ENCODE peak calls at places on chromosomes 1 and 21, in seven cellular contexts. L is neural crest cell, M is PC-3, Z is AG04450, K is H9, F is progenitor cell of endocrine pancreas, G is cardiac muscle cell. T is an unnamed sample.

GRCh38 chr1:58864654-58865053 is 80.8 kb upstream of the JUN start:
- DNase-seq in M (no peak), G (no peak), Z (no peak), L (no peak), K (no peak), F (no peak), T (no peak)

GRCh38 chr1:3584915-3585314 is 26.4 kb downstream of the MEGF6 start:
- DNase-seq in F (no peak), K (no peak), G (no peak), M (no peak), Z (no peak), L (no peak), T (no peak)

GRCh38 chr1:6951536-6951935 is 166.3 kb downstream of the CAMTA1 start:
- DNase-seq in L (no peak), M (no peak), G (no peak), K (no peak), F (no peak), Z (no peak), T (no peak)

GRCh38 chr1:20411196-20411980 is 74.6 kb downstream of the CAMK2N1 start:
- DNase-seq in K (peak), G (peak), Z (peak), F (no peak), L (no peak), M (peak), T (no peak)

GRCh38 chr1:197320991-197321531 is 53.0 kb downstream of the CRB1 start:
- DNase-seq in F (no peak), L (no peak), Z (no peak), K (no peak), G (peak), M (peak), T (no peak)

GRCh38 chr1:186680031-186681012 is at the start of gene PTGS2:
- DNase-seq in G (peak), M (peak), K (peak), F (peak), Z (peak), L (peak), T (peak)

GRCh38 chr1:210730023-210730422 is 401.3 kb downstream of the HHAT start:
- DNase-seq in G (no peak), Z (no peak), M (no peak), L (no peak), K (no peak), F (no peak), T (no peak)

GRCh38 chr1:213858581-213858980 is 129.2 kb upstream of the PROX1 start:
- DNase-seq in Z (no peak), F (no peak), K (no peak), G (no peak), M (no peak), L (no peak), T (no peak)

GRCh38 chr1:164702216-164702615 is 143.2 kb downstream of the PBX1 start:
- DNase-seq in L (no peak), G (no peak), K (no peak), Z (no peak), F (no peak), M (peak), T (no peak)

GRCh38 chr1:36092166-36092797 is 3.6 kb downstream of the ADPRS start:
- DNase-seq in K (no peak), G (no peak), M (no peak), Z (no peak), L (no peak), F (no peak), T (no peak)

GRCh38 chr1:216721878-216722277 is 1.4 kb downstream of the ESRRG start:
- DNase-seq in K (no peak), L (no peak), F (no peak), G (no peak), Z (no peak), M (no peak), T (no peak)

GRCh38 chr21:33839167-33839716 is 76.4 kb downstream of the ATP5PO start:
- DNase-seq in L (no peak), M (no peak), F (no peak), K (peak), Z (no peak), G (no peak), T (no peak)

GRCh38 chr1:93670141-93670540 is 11.5 kb downstream of the BCAR3 start:
- DNase-seq in K (no peak), F (no peak), Z (no peak), L (no peak), G (peak), M (peak), T (no peak)

GRCh38 chr1:66207484-66207883 is 326.5 kb upstream of the SGIP1 start:
- DNase-seq in K (no peak), M (peak), G (peak), F (no peak), L (no peak), Z (no peak), T (no peak)

GRCh38 chr1:19975423-19976193 is 3.8 kb downstream of the PLA2G2A start:
- DNase-seq in L (no peak), Z (no peak), F (no peak), G (no peak), K (no peak), M (no peak), T (no peak)

GRCh38 chr1:153649867-153650235 is 8.7 kb upstream of the SNAPIN start:
- DNase-seq in M (peak), G (no peak), F (no peak), Z (no peak), K (no peak), L (no peak), T (no peak)

GRCh38 chr1:9871707-9872425 is 38.2 kb downstream of the CTNNBIP1 start:
- DNase-seq in M (no peak), F (no peak), Z (no peak), G (no peak), L (no peak), K (no peak), T (no peak)

GRCh38 chr1:212450331-212450881 is 17.7 kb downstream of the NENF start:
- DNase-seq in L (no peak), K (no peak), F (no peak), Z (no peak), M (no peak), G (no peak), T (no peak)

GRCh38 chr21:45471229-45472052 is 66.5 kb downstream of the COL18A1 start:
- DNase-seq in G (peak), F (no peak), L (no peak), K (no peak), M (peak), Z (peak), T (no peak)

GRCh38 chr1:112982853-112983539 is 27.0 kb upstream of the SLC16A1 start:
- DNase-seq in G (no peak), F (no peak), Z (no peak), L (no peak), M (no peak), K (no peak), T (no peak)

GRCh38 chr1:47590523-47591225 is 152.8 kb downstream of the FOXD2 start:
- DNase-seq in M (no peak), L (no peak), Z (no peak), G (no peak), K (peak), F (no peak), T (peak)

GRCh38 chr1:203176744-203177460 is 1.3 kb upstream of the MYBPH start:
- DNase-seq in F (no peak), M (no peak), K (no peak), G (no peak), L (no peak), Z (no peak), T (no peak)

GRCh38 chr1:26097696-26098095 is 13.9 kb upstream of the PDIK1L start:
- DNase-seq in Z (no peak), F (no peak), G (peak), M (peak), L (no peak), K (no peak), T (no peak)

GRCh38 chr1:223056802-223057201 is 86.2 kb downstream of the TLR5 start:
- DNase-seq in K (no peak), F (no peak), Z (no peak), L (no peak), G (no peak), M (no peak), T (no peak)

GRCh38 chr1:217896490-217896889 is 265.3 kb downstream of the SPATA17 start:
- DNase-seq in K (no peak), L (no peak), M (peak), Z (no peak), G (no peak), F (no peak), T (no peak)

GRCh38 chr1:37940299-37940947 is 6.4 kb downstream of the INPP5B start:
- DNase-seq in F (no peak), M (no peak), K (no peak), L (no peak), Z (no peak), G (no peak), T (no peak)

GRCh38 chr21:43712268-43712942 is 6.5 kb upstream of the PDXK start:
- DNase-seq in K (peak), M (peak), G (no peak), F (no peak), L (no peak), Z (no peak), T (no peak)

GRCh38 chr1:23627065-23627464 is 64.5 kb upstream of the RPL11 start:
- DNase-seq in Z (no peak), G (no peak), M (no peak), F (no peak), L (no peak), K (no peak), T (no peak)

GRCh38 chr21:41559658-41560599 is 52.0 kb upstream of the TMPRSS2 start:
- DNase-seq in K (no peak), F (no peak), G (peak), L (no peak), M (no peak), Z (no peak), T (no peak)

DNA sequence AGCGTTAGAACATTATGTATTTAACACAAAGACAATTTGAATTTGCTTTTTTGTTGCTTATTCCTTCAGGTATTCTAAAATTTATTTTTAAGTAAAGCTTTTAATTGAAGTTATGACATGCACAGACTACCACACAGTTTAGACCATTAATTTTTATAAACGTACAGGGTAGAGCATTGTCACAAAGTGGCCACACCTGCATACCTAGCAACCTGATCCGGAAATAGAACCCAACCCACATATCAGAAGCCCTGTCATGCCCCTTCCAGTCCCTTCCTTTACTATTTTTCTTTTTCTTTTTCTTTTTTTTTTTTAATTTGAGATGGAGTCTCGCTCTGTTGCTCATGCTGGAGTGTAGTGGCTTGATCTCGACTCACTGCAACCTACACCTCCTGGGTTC is 16.8 kb downstream of the CXADR start:
- DNase-seq in G (no peak), F (no peak), Z (no peak), L (no peak), M (no peak), K (no peak), T (no peak)
- TF ChIP-seq CTCF in G (no peak), F (no peak), Z (no peak), L (no peak), M (no peak), K (no peak), T (no peak)

DNA sequence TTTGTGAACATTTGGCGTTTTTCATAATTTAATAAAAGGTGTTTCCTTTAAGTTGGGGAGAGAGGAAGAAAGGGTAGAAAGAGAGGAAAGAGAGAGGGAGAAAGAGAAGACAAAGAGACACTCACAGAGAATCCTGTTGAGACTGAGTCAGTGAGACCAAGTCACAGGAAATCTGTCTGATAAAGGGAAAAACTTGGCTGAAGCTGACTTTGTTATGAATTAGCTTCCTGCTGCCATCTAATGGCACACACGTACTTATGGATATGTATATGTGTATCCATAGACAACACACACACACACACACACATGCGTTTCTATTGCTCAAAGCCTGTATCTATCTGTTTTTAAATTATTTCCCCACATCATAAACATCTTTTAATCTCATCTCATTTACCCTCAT is 42.5 kb upstream of the DISC1 start:
- DNase-seq in Z (no peak), K (no peak), G (peak), M (peak), F (no peak), L (no peak), T (no peak)
- TF ChIP-seq CTCF in Z (peak), K (no peak), G (peak), M (peak), F (no peak), L (no peak), T (no peak)

GRCh38 chr1:2322593-2323295 is 68.6 kb downstream of the MORN1 start:
- DNase-seq in Z (no peak), G (no peak), M (no peak), K (no peak), L (no peak), F (no peak), T (no peak)

GRCh38 chr1:2320760-2321159 is 70.6 kb downstream of the MORN1 start:
- DNase-seq in Z (no peak), F (no peak), L (no peak), K (no peak), M (no peak), G (no peak), T (no peak)

GRCh38 chr1:2323575-2323974 is 67.8 kb downstream of the MORN1 start:
- DNase-seq in K (no peak), F (no peak), M (no peak), Z (no peak), G (no peak), L (no peak), T (no peak)

GRCh38 chr1:2321258-2321657 is 70.1 kb downstream of the MORN1 start:
- DNase-seq in F (no peak), M (no peak), Z (no peak), L (no peak), K (no peak), G (no peak), T (no peak)

DNA sequence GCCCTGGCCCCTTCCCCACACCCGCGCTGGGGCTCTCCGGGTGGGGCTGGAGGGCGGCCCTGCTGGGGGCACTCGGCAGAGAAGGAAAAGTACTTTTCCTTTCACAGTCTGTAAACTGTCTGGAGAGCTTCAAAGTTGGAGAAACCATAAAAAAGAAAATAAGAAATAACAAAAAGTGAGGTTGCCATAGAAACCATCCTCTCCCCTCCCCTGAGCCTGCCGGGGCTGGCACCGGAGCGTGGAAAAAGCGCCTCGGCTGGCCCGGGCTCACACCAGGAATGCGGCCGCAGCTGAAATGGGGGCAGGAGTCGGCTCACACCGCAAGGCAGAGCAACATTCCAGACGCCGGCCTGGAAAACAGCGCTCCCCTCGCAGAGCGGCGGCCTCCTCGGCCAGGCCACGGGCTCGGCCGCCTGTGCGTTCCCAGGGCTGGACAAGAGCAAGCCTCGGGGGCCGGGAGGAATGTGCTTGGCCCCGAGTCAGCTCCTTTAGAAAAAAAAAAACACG is 69.2 kb downstream of the MORN1 start:
- DNase-seq in F (peak), M (no peak), K (peak), L (peak), Z (peak), G (peak), T (peak)
- TF ChIP-seq CTCF in F (no peak), M (no peak), K (no peak), L (no peak), Z (peak), G (peak), T (no peak)

DNA sequence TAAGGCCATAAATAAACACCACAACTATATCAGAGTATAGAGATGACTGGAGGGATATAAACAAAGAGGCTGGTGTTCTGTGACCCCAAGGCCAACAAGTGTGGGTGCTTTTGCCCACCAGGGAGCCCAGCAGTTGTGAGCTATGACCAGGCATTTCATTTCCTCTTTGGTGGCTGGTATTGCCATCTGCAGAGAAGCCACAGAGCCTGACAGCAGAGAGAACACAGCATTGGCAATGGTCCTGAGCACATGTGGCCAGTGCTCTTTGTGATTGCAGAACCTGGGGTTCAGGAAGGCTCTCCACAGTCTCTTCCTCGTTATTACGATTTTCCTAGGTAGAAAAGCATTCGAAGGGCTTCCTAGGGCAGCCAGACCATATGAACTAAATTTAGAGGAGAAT is 112.3 kb downstream of the TM2D1 start:
- DNase-seq in G (no peak), M (no peak), K (no peak), Z (no peak), L (no peak), F (no peak), T (no peak)
- TF ChIP-seq CTCF in G (no peak), M (no peak), K (no peak), Z (no peak), L (no peak), F (no peak), T (no peak)

DNA sequence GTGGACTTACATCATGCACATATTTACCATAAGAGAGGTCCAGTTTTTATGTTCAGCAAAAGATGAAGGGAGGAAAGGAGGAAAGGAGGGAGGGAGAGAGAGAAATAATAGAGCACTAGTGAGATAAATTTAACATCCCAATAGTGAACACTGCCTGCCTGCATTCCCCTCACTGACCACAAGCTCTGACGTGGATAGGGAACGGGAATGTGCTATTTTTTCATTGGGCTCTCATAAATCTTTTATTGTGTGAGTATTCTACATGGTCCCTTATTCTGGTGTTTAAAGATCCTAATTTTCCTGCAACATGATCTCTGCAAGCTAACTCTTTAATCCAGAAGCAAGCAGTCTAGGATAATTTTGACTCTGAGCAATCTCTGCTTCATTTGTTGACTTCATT is 82.2 kb downstream of the TTC3 start:
- DNase-seq in G (no peak), Z (no peak), F (no peak), K (no peak), M (peak), L (no peak), T (no peak)
- TF ChIP-seq CTCF in G (no peak), Z (no peak), F (no peak), K (peak), M (peak), L (peak), T (no peak)